ENCODE peak calls at places on chromosomes 3 and 15, in four cellular contexts. L is K562, G is HepG2, C is NT2/D1. J is an unnamed sample.
A peak's percentile ranks its signal among the peaks of the same experiment; 100 is the strongest.

GRCh38 chr3:94024385-94024784 is 4.0 kb downstream of the STX19 start:
- DNase-seq in L (no peak), G (no peak), C (no peak), J (no peak)

GRCh38 chr15:52379395-52380111 is 83.9 kb upstream of the MYO5C start:
- DNase-seq in L (no peak), G (no peak), C (no peak), J (no peak)

GRCh38 chr15:45185903-45186770 is 1.6 kb downstream of the SHF start:
- DNase-seq in L (no peak), G (no peak), C (no peak), J (no peak)

GRCh38 chr3:63977893-63978292 is 45.4 kb downstream of the PSMD6 start:
- DNase-seq in L (no peak), G (no peak), C (no peak), J (no peak)

GRCh38 chr3:194983121-194983520 is 287.8 kb downstream of the XXYLT1 start:
- DNase-seq in L (no peak), G (no peak), C (no peak), J (no peak)

GRCh38 chr15:60660290-60661051 is 181.5 kb upstream of the ICE2 start:
- DNase-seq in L (no peak), G (no peak), C (no peak), J (no peak)

GRCh38 chr15:77118787-77119410 is 48.0 kb upstream of the TSPAN3 start:
- DNase-seq in L (no peak), G (peak; percentile 59), C (no peak), J (peak; percentile 36)

GRCh38 chr3:152508705-152509104 is 240.0 kb downstream of the MBNL1 start:
- DNase-seq in L (peak; percentile 40), G (peak; percentile 7), C (no peak), J (peak; percentile 33)

GRCh38 chr15:22810735-22811338 is 24.4 kb downstream of the NIPA1 start:
- DNase-seq in L (no peak), G (no peak), C (no peak), J (no peak)

GRCh38 chr15:31360843-31361763 is 34.5 kb downstream of the KLF13 start:
- DNase-seq in L (no peak), G (no peak), C (no peak), J (no peak)

GRCh38 chr3:135887220-135887619 is 78.3 kb upstream of the PPP2R3A start:
- DNase-seq in L (no peak), G (no peak), C (no peak), J (peak; percentile 21)

GRCh38 chr3:70108546-70108945 is 109.0 kb downstream of the SAMMSON start:
- DNase-seq in L (no peak), G (no peak), C (no peak), J (no peak)

GRCh38 chr3:48409291-48410201 is 20.3 kb downstream of the PLXNB1 start:
- DNase-seq in L (no peak), G (no peak), C (no peak), J (no peak)

GRCh38 chr3:129485681-129486056 is 42.8 kb upstream of the RHO start:
- DNase-seq in L (no peak), G (no peak), C (no peak), J (no peak)

GRCh38 chr3:152128356-152128755 is 140.4 kb upstream of the MBNL1 start:
- DNase-seq in L (no peak), G (no peak), C (no peak), J (no peak)

GRCh38 chr3:13550257-13550693 is 1.4 kb downstream of the FBLN2 start:
- DNase-seq in L (no peak), G (no peak), C (no peak), J (no peak)
- H3K9ac ChIP-seq in L (no peak overlapping the region), G (no peak overlapping the region), C (peak overlapping the region; percentile 2), J (no peak overlapping the region)

GRCh38 chr3:52317601-52318000 is 1.5 kb downstream of the DNAH1 start:
- DNase-seq in L (peak; percentile 87), G (no peak), C (peak; percentile 57), J (no peak)
- TF ChIP-seq ZNF274 in L (no peak), G (no peak), C (no peak), J (no peak)

GRCh38 chr3:9951598-9951961 is 628 bp downstream of the PRRT3 start:
- DNase-seq in L (no peak), G (no peak), C (no peak), J (no peak)
- H3K9ac ChIP-seq in L (peak overlapping the region; percentile 7), G (no peak overlapping the region), C (peak overlapping the region; percentile 82), J (no peak overlapping the region)

GRCh38 chr15:64634576-64635485 is 140.6 kb downstream of the RBPMS2 start:
- DNase-seq in L (no peak), G (peak; percentile 72), C (peak; percentile 85), J (no peak)
- TF ChIP-seq ZNF274 in L (no peak), G (no peak), C (no peak), J (no peak)

DNA sequence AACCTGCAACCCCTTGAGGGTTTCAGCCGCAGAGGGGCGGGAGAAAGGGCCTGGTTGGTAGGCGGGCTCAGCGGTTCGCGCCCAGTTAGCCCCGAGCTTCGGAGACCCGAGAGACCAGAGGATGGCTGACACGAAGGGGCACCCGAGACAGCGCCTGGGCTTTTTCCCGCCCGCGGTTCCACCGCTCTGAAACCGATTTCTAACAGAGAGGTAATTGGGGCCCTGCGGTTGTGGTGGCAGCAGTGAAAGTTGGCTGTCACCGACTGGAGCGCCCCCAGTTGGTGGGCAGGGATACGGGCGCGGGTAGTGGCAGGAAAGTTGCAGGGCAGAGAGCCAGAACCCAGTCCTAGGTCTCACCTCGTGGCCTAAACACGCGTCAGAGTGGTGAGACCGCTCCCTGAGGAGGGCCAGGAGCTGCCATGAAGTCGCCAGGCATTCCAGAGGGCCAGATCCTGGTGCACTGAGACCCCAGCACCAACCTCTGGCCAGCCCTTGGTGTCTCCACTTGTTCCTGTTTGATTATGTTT is 590 bp upstream of the ELL3 start:
- DNase-seq in L (no peak), G (peak; percentile 58), C (peak; percentile 38), J (peak; percentile 77)
- H3K9ac ChIP-seq in L (peak overlapping the region; percentile 64), G (peak overlapping the region; percentile 75), C (peak overlapping the region; percentile 80), J (peak overlapping the region; percentile 86)

GRCh38 chr3:23944007-23944760 is 902 bp upstream of the NR1D2 start:
- DNase-seq in L (no peak), G (no peak), C (no peak), J (no peak)

GRCh38 chr3:23945653-23945902 is 492 bp downstream of the NR1D2 start:
- DNase-seq in L (no peak), G (no peak), C (no peak), J (no peak)

GRCh38 chr3:23945903-23946751 is 1.0 kb downstream of the NR1D2 start:
- DNase-seq in L (peak; percentile 99), G (peak; percentile 89), C (peak; percentile 92), J (peak; percentile 82)

GRCh38 chr3:23942546-23942945 is 2.5 kb upstream of the NR1D2 start:
- DNase-seq in L (no peak), G (no peak), C (no peak), J (no peak)

GRCh38 chr3:23944861-23945652 is at the start of gene NR1D2:
- DNase-seq in L (peak; percentile 93), G (peak; percentile 59), C (peak; percentile 84), J (peak; percentile 44)
- TF ChIP-seq ZNF274 in L (no peak), G (no peak), C (no peak), J (no peak)

GRCh38 chr3:15645740-15646490 is 44.4 kb downstream of the BTD start:
- DNase-seq in L (no peak), G (no peak), C (no peak), J (peak; percentile 89)
- H3K9ac ChIP-seq in L (no peak overlapping the region), G (no peak overlapping the region), C (no peak overlapping the region), J (peak overlapping the region; percentile 67)

GRCh38 chr3:40267940-40268707 is 41.4 kb upstream of the EIF1B start:
- DNase-seq in L (no peak), G (no peak), C (no peak), J (no peak)
- TF ChIP-seq ZNF274 in L (no peak), G (no peak), C (no peak), J (no peak)

GRCh38 chr3:156429125-156429524 is 125.8 kb downstream of the SSR3 start:
- DNase-seq in L (no peak), G (no peak), C (no peak), J (no peak)
- H3K9ac ChIP-seq in L (no peak overlapping the region), G (no peak overlapping the region), C (no peak overlapping the region), J (no peak overlapping the region)

GRCh38 chr3:15430624-15431023 is 3.2 kb downstream of the EAF1 start:
- DNase-seq in L (no peak), G (no peak), C (no peak), J (no peak)
- TF ChIP-seq ZNF274 in L (no peak), G (no peak), C (no peak), J (no peak)